ENCODE peak calls at places on chromosomes 13 and 19, in eight cellular contexts. V, X, U, M, P, O, H and N are unnamed samples. For H3K36me3, the result is how much of the 10 kb centered on the place peaks cover.

GRCh38 chr19:11018743-11019142 is 57.9 kb downstream of the SMARCA4 start:
- DNase-seq in V (no peak), X (no peak), U (no peak), M (no peak), P (no peak), O (no peak), H (no peak), N (no peak)

GRCh38 chr19:16391301-16392055 is 66.9 kb downstream of the KLF2 start:
- DNase-seq in V (no peak), X (peak), U (no peak), M (no peak), P (no peak), O (no peak), H (no peak), N (no peak)

GRCh38 chr19:32373614-32374295 is 28.3 kb downstream of the ZNF507 start:
- DNase-seq in V (peak), X (no peak), U (no peak), M (peak), P (no peak), O (peak), H (no peak), N (no peak)

GRCh38 chr19:43781630-43782310 is 997 bp upstream of the KCNN4 start:
- DNase-seq in V (no peak), X (no peak), U (no peak), M (peak), P (no peak), O (no peak), H (no peak), N (no peak)

GRCh38 chr19:40466219-40467006 is at the start of gene SPTBN4:
- DNase-seq in V (peak), X (peak), U (peak), M (no peak), P (no peak), O (no peak), H (peak), N (peak)

GRCh38 chr19:11203194-11204075 is 6.1 kb upstream of the KANK2 start:
- DNase-seq in V (peak), X (no peak), U (peak), M (peak), P (peak), O (peak), H (peak), N (peak)

GRCh38 chr19:12843328-12843727 is 5.0 kb downstream of the MAST1 start:
- DNase-seq in V (no peak), X (no peak), U (no peak), M (no peak), P (no peak), O (no peak), H (no peak), N (no peak)

GRCh38 chr19:48967346-48968178 is 2.5 kb downstream of the FTL start:
- DNase-seq in V (peak), X (peak), U (no peak), M (no peak), P (no peak), O (peak), H (no peak), N (peak)

GRCh38 chr19:15466851-15467733 is 2.7 kb upstream of the RASAL3 start:
- DNase-seq in V (no peak), X (peak), U (no peak), M (no peak), P (no peak), O (peak), H (no peak), N (no peak)

GRCh38 chr19:18117692-18118378 is 20.3 kb downstream of the MAST3 start:
- DNase-seq in V (peak), X (peak), U (peak), M (peak), P (peak), O (peak), H (peak), N (peak)

DNA sequence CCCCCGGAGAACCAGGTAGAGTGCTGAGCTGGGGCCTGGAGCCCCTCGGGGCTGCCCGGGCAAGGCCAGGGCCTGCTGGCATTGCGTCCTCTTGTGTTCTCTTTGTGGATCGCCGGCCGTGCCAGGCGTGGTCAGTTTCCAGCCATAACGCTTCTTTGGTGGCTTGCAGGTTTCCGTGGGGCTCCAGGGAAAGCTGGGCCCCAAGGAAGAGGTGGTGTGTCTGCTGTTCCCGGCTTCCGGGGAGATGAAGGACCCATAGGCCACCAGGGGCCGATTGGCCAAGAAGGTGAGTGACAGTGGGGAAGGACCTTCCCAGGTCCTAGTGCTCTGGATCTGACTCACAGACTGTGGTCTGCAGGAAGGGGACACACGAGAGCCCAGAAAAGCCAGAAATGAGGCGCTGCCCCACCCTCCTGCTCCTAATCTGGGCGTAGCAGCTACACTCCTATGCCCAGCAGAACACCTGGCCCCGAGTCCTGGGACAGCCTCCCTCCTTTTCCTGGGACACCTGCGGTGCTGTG is 57.5 kb downstream of the RAB20 start:
- DNase-seq in V (peak), X (no peak), U (no peak), M (no peak), P (no peak), O (no peak), H (no peak), N (no peak)
- H3K4me3 ChIP-seq in V (peak), X (no peak), U (no peak), M (no peak), P (no peak), O (no peak), H (no peak), N (no peak)

GRCh38 chr19:19338082-19338481 is 17.5 kb downstream of the MAU2 start:
- DNase-seq in V (peak), X (no peak), U (no peak), M (peak), P (no peak), O (peak), H (no peak), N (no peak)
- H3K36me3 ChIP-seq in V (half or more), X (half or more), U (half or more), M (under half), P (under half), O (under half), H (under half), N (under half)

DNA sequence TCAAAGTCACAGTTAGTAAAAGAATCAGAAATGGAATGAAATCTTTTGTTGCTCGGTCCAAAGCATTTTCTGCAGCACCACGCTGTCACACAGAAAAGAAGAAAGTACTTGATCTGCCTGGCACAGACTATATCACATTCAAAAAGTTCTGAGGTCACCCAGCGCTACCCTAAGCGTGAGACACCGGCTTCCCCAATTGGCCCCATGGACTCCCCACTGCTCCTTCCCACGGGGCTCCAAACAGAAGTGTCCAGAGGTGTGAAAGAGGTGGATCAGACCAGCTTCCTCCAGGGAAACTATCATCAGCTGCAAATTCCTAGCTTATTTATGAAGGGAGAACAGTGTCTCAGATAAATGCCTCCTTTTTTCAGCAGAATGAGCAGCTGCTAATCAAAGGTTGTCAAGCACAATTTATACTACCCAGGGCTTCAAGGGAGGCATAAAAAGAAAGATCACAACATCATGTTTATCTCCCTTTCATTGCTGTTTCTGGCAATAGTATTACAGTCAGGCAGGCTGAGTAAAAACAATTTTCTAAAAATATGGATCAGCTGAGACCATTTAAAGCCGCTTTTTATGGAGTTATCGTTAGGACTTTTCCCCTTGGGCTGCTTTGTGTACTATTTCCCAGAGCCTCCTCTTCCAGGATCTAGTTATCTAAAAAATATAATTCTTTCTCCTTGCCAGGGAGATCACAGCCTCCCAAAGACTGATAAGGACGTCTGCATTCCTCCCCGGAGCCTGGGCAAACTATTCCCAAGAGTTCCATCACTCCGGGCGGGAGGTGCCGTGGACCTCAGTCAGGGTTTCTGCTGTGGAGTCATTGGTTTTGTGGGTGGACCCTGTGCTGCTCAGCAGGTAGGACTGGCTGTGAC is 207.9 kb downstream of the LHFPL6 start:
- DNase-seq in V (peak), X (no peak), U (no peak), M (no peak), P (peak), O (peak), H (no peak), N (no peak)
- H3K4me3 ChIP-seq in V (no peak), X (no peak), U (no peak), M (no peak), P (no peak), O (no peak), H (no peak), N (no peak)

GRCh38 chr19:6837525-6837924 is 49.9 kb upstream of the ADGRE1 start:
- DNase-seq in V (no peak), X (no peak), U (no peak), M (no peak), P (no peak), O (no peak), H (no peak), N (no peak)
- H3K36me3 ChIP-seq in V (under half), X (under half), U (under half), M (under half), P (under half), O (under half), H (under half), N (under half)

GRCh38 chr19:30881281-30881680 is 468.0 kb downstream of the TSHZ3 start:
- DNase-seq in V (no peak), X (no peak), U (no peak), M (no peak), P (no peak), O (no peak), H (no peak), N (no peak)

GRCh38 chr19:30878456-30878855 is 470.8 kb downstream of the TSHZ3 start:
- DNase-seq in V (no peak), X (no peak), U (no peak), M (no peak), P (no peak), O (no peak), H (no peak), N (no peak)

GRCh38 chr19:30879225-30879624 is 470.0 kb downstream of the TSHZ3 start:
- DNase-seq in V (no peak), X (no peak), U (no peak), M (no peak), P (peak), O (no peak), H (no peak), N (no peak)

GRCh38 chr19:30880551-30880950 is 468.7 kb downstream of the TSHZ3 start:
- DNase-seq in V (no peak), X (no peak), U (no peak), M (no peak), P (no peak), O (no peak), H (no peak), N (no peak)

GRCh38 chr19:30880151-30880550 is 469.1 kb downstream of the TSHZ3 start:
- DNase-seq in V (no peak), X (no peak), U (no peak), M (no peak), P (no peak), O (no peak), H (no peak), N (no peak)
- H3K4me3 ChIP-seq in V (no peak), X (no peak), U (no peak), M (no peak), P (no peak), O (no peak), H (no peak), N (no peak)

GRCh38 chr13:37010424-37010823 is 9.8 kb downstream of the EXOSC8 start:
- DNase-seq in V (no peak), X (no peak), U (no peak), M (no peak), P (no peak), O (no peak), H (no peak), N (no peak)
- H3K36me3 ChIP-seq in V (half or more), X (half or more), U (half or more), M (half or more), P (half or more), O (under half), H (under half), N (under half)